ENCODE peak calls at places on chromosomes 16 and 17, in eight cellular contexts. L is activated T-cell treated with anti-CD3 and anti-CD28 coated beads for 1 hour, A is heart left ventricle, Y is right atrium auricular region, P is kidney, B is heart right ventricle, F is ureter, R is PC-9. K is an unnamed sample.

GRCh38 chr16:54135361-54136275 is 151.0 kb downstream of the IRX3 start:
- DNase-seq in L (no peak), F (no peak), P (no peak), B (no peak), R (no peak), A (no peak), Y (no peak), K (no peak)

GRCh38 chr17:17186051-17186450 is 20.1 kb downstream of the PLD6 start:
- DNase-seq in P (no peak), Y (no peak), R (peak; percentile 55), B (no peak), L (no peak), F (no peak), A (no peak), K (no peak)

GRCh38 chr17:66455022-66455547 is 152.7 kb downstream of the PRKCA start:
- DNase-seq in R (no peak), L (no peak), A (no peak), P (no peak), B (no peak), F (no peak), Y (no peak), K (no peak)

GRCh38 chr17:81859906-81860755 is at the start of gene P4HB:
- DNase-seq in Y (peak; percentile 100), L (no peak), B (peak; percentile 98), P (no peak), A (no peak), F (no peak), R (peak; percentile 41), K (no peak)

GRCh38 chr17:19978803-19979202 is 1.2 kb upstream of the AKAP10 start:
- DNase-seq in A (no peak), L (no peak), Y (no peak), P (no peak), F (no peak), R (no peak), B (no peak), K (no peak)

GRCh38 chr16:50747206-50747956 is 5.5 kb downstream of the CYLD start:
- DNase-seq in P (no peak), Y (no peak), L (no peak), F (no peak), B (no peak), R (no peak), A (no peak), K (no peak)

GRCh38 chr17:69763503-69763902 is 311.5 kb upstream of the KCNJ16 start:
- DNase-seq in F (no peak), A (no peak), B (no peak), Y (no peak), P (no peak), L (no peak), R (no peak), K (no peak)

GRCh38 chr16:47254771-47255170 is 111.0 kb upstream of the NETO2 start:
- DNase-seq in B (no peak), R (no peak), Y (no peak), L (no peak), P (no peak), A (no peak), F (no peak), K (no peak)

GRCh38 chr17:57281887-57282653 is 25.7 kb downstream of the MSI2 start:
- DNase-seq in B (no peak), A (no peak), P (no peak), Y (no peak), F (no peak), R (no peak), L (no peak), K (no peak)

GRCh38 chr17:64250211-64250835 is 12.7 kb downstream of the TEX2 start:
- DNase-seq in Y (no peak), F (peak; percentile 61), L (no peak), P (no peak), R (no peak), A (no peak), B (no peak), K (no peak)

GRCh38 chr17:57862990-57863667 is 13.3 kb upstream of the MRPS23 start:
- DNase-seq in L (no peak), A (no peak), F (no peak), R (no peak), Y (no peak), P (no peak), B (no peak), K (no peak)

GRCh38 chr16:23952128-23953041 is 116.6 kb downstream of the PRKCB start:
- DNase-seq in B (no peak), Y (no peak), R (no peak), L (no peak), F (peak; percentile 38), P (no peak), A (no peak), K (no peak)

GRCh38 chr17:1634841-1635650 is 6.4 kb upstream of the SLC43A2 start:
- DNase-seq in L (no peak), B (no peak), P (no peak), Y (no peak), F (no peak), A (no peak), R (no peak), K (no peak)

GRCh38 chr16:58459344-58460218 is 40.4 kb upstream of the NDRG4 start:
- DNase-seq in L (no peak), R (peak; percentile 46), P (no peak), Y (no peak), F (no peak), B (no peak), A (peak; percentile 33), K (no peak)

GRCh38 chr17:11747441-11747840 is 149.2 kb downstream of the DNAH9 start:
- DNase-seq in Y (no peak), L (no peak), B (no peak), P (no peak), A (no peak), F (no peak), R (no peak), K (no peak)

GRCh38 chr17:52938623-52939230 is 780.2 kb upstream of the CA10 start:
- DNase-seq in R (no peak), Y (no peak), F (no peak), B (no peak), P (no peak), L (no peak), A (no peak), K (no peak)

GRCh38 chr16:86088816-86089215 is 189.9 kb downstream of the IRF8 start:
- DNase-seq in P (peak; percentile 37), F (no peak), R (no peak), L (no peak), B (no peak), A (no peak), Y (no peak), K (no peak)

GRCh38 chr16:8832383-8833100 is 34.9 kb downstream of the PMM2 start:
- DNase-seq in L (no peak), A (no peak), B (no peak), P (no peak), R (no peak), F (no peak), Y (no peak), K (no peak)

GRCh38 chr17:7218774-7219173 is 862 bp downstream of the DLG4 start:
- DNase-seq in B (no peak), R (no peak), L (no peak), Y (no peak), F (no peak), P (peak; percentile 69), A (no peak), K (no peak)

GRCh38 chr17:29565643-29566472 is 979 bp downstream of the ABHD15 start:
- DNase-seq in F (peak; percentile 54), L (no peak), Y (peak; percentile 60), A (peak; percentile 46), B (peak; percentile 42), R (peak; percentile 55), P (peak; percentile 86), K (no peak)

GRCh38 chr17:43713494-43714162 is 45.0 kb downstream of the SOST start:
- DNase-seq in F (no peak), B (peak; percentile 51), A (peak; percentile 52), L (no peak), Y (no peak), R (peak; percentile 54), P (no peak), K (no peak)

GRCh38 chr17:46822388-46822921 is 4.0 kb upstream of the WNT3 start:
- DNase-seq in P (no peak), A (no peak), B (no peak), L (no peak), F (no peak), Y (no peak), R (no peak), K (no peak)

GRCh38 chr16:89574681-89575246 is 794 bp upstream of the CPNE7 start:
- DNase-seq in A (peak; percentile 46), P (peak; percentile 82), L (peak; percentile 27), Y (no peak), F (no peak), R (peak; percentile 86), B (peak; percentile 51), K (no peak)

GRCh38 chr17:74963656-74964055 is 8.9 kb downstream of the HID1 start:
- DNase-seq in P (no peak), A (no peak), R (no peak), Y (no peak), B (no peak), L (no peak), F (no peak), K (no peak)

GRCh38 chr17:17226451-17227265 is 10.3 kb downstream of the FLCN start:
- DNase-seq in B (no peak), L (no peak), Y (no peak), F (no peak), A (no peak), R (no peak), P (peak; percentile 49), K (no peak)

GRCh38 chr16:47732806-47733150 is 271.6 kb downstream of the PHKB start:
- DNase-seq in Y (no peak), R (peak; percentile 53), A (no peak), F (no peak), P (no peak), B (no peak), L (no peak), K (no peak)

GRCh38 chr17:50916026-50916707 is 50.0 kb upstream of the TOB1 start:
- DNase-seq in R (no peak), A (no peak), L (no peak), F (no peak), B (no peak), Y (no peak), P (no peak), K (no peak)

GRCh38 chr16:24553983-24554382 is 14.6 kb downstream of the RBBP6 start:
- DNase-seq in B (no peak), R (no peak), P (no peak), L (no peak), F (no peak), Y (no peak), A (no peak), K (no peak)

GRCh38 chr17:39217734-39218369 is 7.9 kb downstream of the STAC2 start:
- DNase-seq in R (no peak), Y (no peak), L (no peak), P (peak; percentile 62), A (no peak), B (no peak), F (no peak), K (no peak)

GRCh38 chr17:68299817-68300216 is 8.5 kb downstream of the ARSG start:
- DNase-seq in R (no peak), B (no peak), A (no peak), Y (no peak), P (no peak), L (no peak), F (no peak), K (no peak)